ENCODE peak calls at places on chromosome 20, in nine cellular contexts. R is tibial artery, Y is brain microvascular endothelial cell, O is IMR-90, G is right lobe of liver, A is mucosa of descending colon, N is uterus, K is stomach, Q is lower lobe of right lung. M is an unnamed sample.

GRCh38 chr20:33183292-33183691 is 15.3 kb downstream of the BPIFA2 start:
- DNase-seq in N (no peak), O (no peak), A (no peak), Y (no peak), Q (no peak), G (no peak), K (no peak), R (no peak), M (no peak)

GRCh38 chr20:52494244-52494643 is 302.7 kb upstream of the ZFP64 start:
- DNase-seq in R (no peak), N (peak), G (no peak), O (peak), Q (no peak), Y (peak), K (no peak), A (no peak), M (peak)

GRCh38 chr20:49724637-49725606 is 11.2 kb upstream of the B4GALT5 start:
- DNase-seq in G (peak), Q (peak), R (peak), O (peak), N (peak), Y (no peak), A (no peak), K (no peak), M (peak)

GRCh38 chr20:24479106-24479505 is 9.7 kb downstream of the SYNDIG1 start:
- DNase-seq in N (no peak), K (no peak), Q (no peak), R (no peak), G (no peak), O (no peak), Y (no peak), A (no peak), M (no peak)

GRCh38 chr20:24662756-24663399 is 193.4 kb downstream of the SYNDIG1 start:
- DNase-seq in A (no peak), Q (no peak), O (peak), G (no peak), Y (no peak), N (no peak), R (peak), K (no peak), M (no peak)

GRCh38 chr20:57658447-57659130 is 38.4 kb upstream of the ZBP1 start:
- DNase-seq in N (peak), K (peak), O (no peak), A (no peak), R (no peak), Y (no peak), G (peak), Q (peak), M (no peak)

GRCh38 chr20:3875378-3875974 is 13.7 kb upstream of the PANK2 start:
- DNase-seq in G (no peak), O (no peak), K (no peak), Y (no peak), Q (no peak), N (no peak), A (no peak), R (no peak), M (no peak)

GRCh38 chr20:59827138-59828056 is 106.0 kb downstream of the SYCP2 start:
- DNase-seq in N (no peak), Y (no peak), R (no peak), A (no peak), O (no peak), G (no peak), Q (no peak), K (no peak), M (no peak)

GRCh38 chr20:49684335-49684997 is 29.2 kb downstream of the B4GALT5 start:
- DNase-seq in O (no peak), K (no peak), R (no peak), Y (no peak), A (no peak), Q (peak), G (no peak), N (no peak), M (no peak)

GRCh38 chr20:53738945-53739798 is 145.5 kb upstream of the ZNF217 start:
- DNase-seq in Q (no peak), Y (no peak), O (no peak), A (no peak), R (no peak), N (no peak), K (no peak), G (no peak), M (no peak)

GRCh38 chr20:20366551-20366895 is 1.4 kb upstream of the INSM1 start:
- DNase-seq in N (no peak), G (no peak), A (no peak), R (no peak), Q (no peak), Y (no peak), K (no peak), O (no peak), M (no peak)

GRCh38 chr20:52004720-52005119 is 186.9 kb downstream of the ZFP64 start:
- DNase-seq in Q (no peak), N (no peak), G (no peak), K (no peak), A (no peak), O (peak), Y (no peak), R (no peak), M (no peak)

GRCh38 chr20:53718142-53718481 is 124.5 kb upstream of the ZNF217 start:
- DNase-seq in R (no peak), Y (no peak), O (no peak), A (no peak), Q (no peak), G (no peak), N (no peak), K (no peak), M (no peak)

GRCh38 chr20:14838663-14839650 is 501.5 kb upstream of the FLRT3 start:
- DNase-seq in R (no peak), G (no peak), Q (no peak), N (no peak), A (no peak), O (no peak), Y (no peak), K (no peak), M (no peak)

GRCh38 chr20:36654506-36654905 is 8.5 kb upstream of the SLA2 start:
- DNase-seq in O (no peak), A (no peak), N (no peak), G (no peak), Q (no peak), R (no peak), K (no peak), Y (no peak), M (no peak)

GRCh38 chr20:12289476-12289875 is 371.8 kb downstream of the BTBD3 start:
- DNase-seq in G (no peak), O (no peak), A (no peak), N (no peak), K (no peak), R (no peak), Y (no peak), Q (no peak), M (no peak)

GRCh38 chr20:31713312-31714049 is 9.2 kb downstream of the BCL2L1 start:
- DNase-seq in A (no peak), Y (peak), Q (peak), K (peak), N (peak), G (peak), O (peak), R (peak), M (no peak)

GRCh38 chr20:36728986-36729385 is 16.9 kb downstream of the NDRG3 start:
- DNase-seq in G (no peak), K (no peak), R (no peak), N (no peak), Q (no peak), O (peak), Y (peak), A (no peak), M (no peak)

GRCh38 chr20:3730803-3731370 is 1.6 kb upstream of the HSPA12B start:
- DNase-seq in G (no peak), N (no peak), K (no peak), Q (no peak), A (no peak), O (no peak), R (no peak), Y (no peak), M (no peak)

GRCh38 chr20:57941572-57942381 is 232.0 kb upstream of the PMEPA1 start:
- DNase-seq in Q (no peak), G (peak), K (no peak), R (no peak), Y (no peak), O (no peak), A (no peak), N (peak), M (no peak)

GRCh38 chr20:14401479-14402138 is 64.2 kb upstream of the FLRT3 start:
- DNase-seq in Q (no peak), O (no peak), G (no peak), Y (no peak), A (no peak), K (no peak), N (no peak), R (no peak), M (no peak)

GRCh38 chr20:59170406-59171349 is 7.1 kb downstream of the ZNF831 start:
- DNase-seq in A (no peak), R (no peak), Y (no peak), N (no peak), Q (no peak), G (no peak), K (peak), O (no peak), M (no peak)

GRCh38 chr20:33130553-33130952 is 37.4 kb upstream of the BPIFA2 start:
- DNase-seq in O (no peak), R (no peak), Q (no peak), N (no peak), G (peak), Y (no peak), K (peak), A (no peak), M (no peak)

GRCh38 chr20:2751347-2751867 is 49.0 kb downstream of the CPXM1 start:
- DNase-seq in R (no peak), Y (no peak), N (no peak), G (peak), Q (no peak), O (no peak), A (no peak), K (no peak), M (no peak)

GRCh38 chr20:36463212-36464061 is 77.9 kb upstream of the MYL9 start:
- DNase-seq in K (no peak), Q (no peak), O (no peak), A (no peak), Y (no peak), R (no peak), N (no peak), G (no peak), M (no peak)

GRCh38 chr20:43583982-43584432 is 6.7 kb upstream of the IFT52 start:
- DNase-seq in O (peak), A (no peak), Y (peak), G (peak), Q (peak), N (peak), K (peak), R (peak), M (peak)

GRCh38 chr20:12391099-12391498 is 473.4 kb downstream of the BTBD3 start:
- DNase-seq in K (no peak), A (no peak), O (no peak), R (no peak), G (no peak), Y (no peak), Q (no peak), N (no peak), M (no peak)

GRCh38 chr20:48682529-48683385 is 145.0 kb downstream of the PREX1 start:
- DNase-seq in N (peak), K (peak), G (peak), Q (peak), Y (peak), R (peak), A (peak), O (peak), M (peak)

GRCh38 chr20:58673119-58673518 is 19.5 kb upstream of the NPEPL1 start:
- DNase-seq in K (no peak), R (no peak), O (no peak), G (no peak), A (no peak), N (no peak), Y (no peak), Q (no peak), M (no peak)

GRCh38 chr20:58155148-58155925 is 73.1 kb downstream of the ANKRD60 start:
- DNase-seq in O (no peak), Q (no peak), A (no peak), R (no peak), Y (no peak), N (no peak), K (no peak), G (peak), M (no peak)

GRCh38 chr20:47258745-47259695 is 97.5 kb downstream of the ZMYND8 start:
- DNase-seq in Y (peak), R (peak), O (peak), G (no peak), N (no peak), Q (peak), A (no peak), K (no peak), M (peak)

GRCh38 chr20:22743426-22743825 is 159.1 kb upstream of the FOXA2 start:
- DNase-seq in K (no peak), A (no peak), Y (no peak), Q (no peak), O (no peak), G (no peak), R (no peak), N (no peak), M (peak)

GRCh38 chr20:19022791-19023448 is 189.5 kb upstream of the SLC24A3 start:
- DNase-seq in Y (no peak), R (no peak), Q (no peak), A (no peak), G (no peak), K (no peak), N (no peak), O (no peak), M (no peak)

GRCh38 chr20:23566199-23566932 is 1.9 kb downstream of the CST9L start:
- DNase-seq in Q (no peak), G (no peak), O (no peak), A (no peak), K (no peak), N (no peak), R (no peak), Y (no peak), M (no peak)

GRCh38 chr20:10539818-10540553 is 104.9 kb downstream of the SLX4IP start:
- DNase-seq in K (no peak), Y (no peak), R (no peak), N (no peak), Q (no peak), O (no peak), G (no peak), A (no peak), M (no peak)

GRCh38 chr20:51531141-51531710 is 11.3 kb downstream of the NFATC2 start:
- DNase-seq in G (no peak), Q (no peak), N (no peak), Y (no peak), A (no peak), O (peak), K (no peak), R (no peak), M (no peak)

GRCh38 chr20:50418890-50419642 is 91.1 kb upstream of the PTPN1 start:
- DNase-seq in Q (peak), N (no peak), G (peak), A (no peak), K (peak), Y (no peak), R (peak), O (no peak), M (no peak)

GRCh38 chr20:12012241-12013222 is 94.8 kb downstream of the BTBD3 start:
- DNase-seq in Q (no peak), R (no peak), K (peak), N (no peak), O (peak), Y (peak), G (peak), A (no peak), M (peak)

GRCh38 chr20:47175501-47175900 is 181.0 kb downstream of the ZMYND8 start:
- DNase-seq in R (no peak), K (peak), Q (no peak), G (no peak), A (no peak), N (no peak), Y (no peak), O (no peak), M (no peak)

GRCh38 chr20:51437182-51437923 is 105.2 kb downstream of the NFATC2 start:
- DNase-seq in Y (no peak), O (no peak), Q (no peak), A (no peak), K (no peak), G (no peak), R (no peak), N (no peak), M (no peak)

GRCh38 chr20:41462372-41463161 is 95.9 kb upstream of the EMILIN3 start:
- DNase-seq in K (no peak), Q (no peak), R (no peak), O (no peak), Y (no peak), N (no peak), A (no peak), G (no peak), M (no peak)
- TF ChIP-seq CTCF in K (no peak), Q (no peak), R (no peak), O (no peak), Y (no peak), N (no peak), A (no peak), G (no peak), M (no peak)

GRCh38 chr20:9068896-9069663 is at the start of gene PLCB4:
- DNase-seq in G (no peak), R (peak), Q (peak), O (peak), K (peak), Y (peak), N (peak), A (peak), M (no peak)
- H3K4me3 ChIP-seq in G (peak), R (peak), Q (peak), O (peak), K (peak), Y (peak), N (peak), A (peak), M (peak)

GRCh38 chr20:7375905-7376304 is 564.4 kb downstream of the HAO1 start:
- DNase-seq in A (no peak), G (no peak), Y (no peak), Q (no peak), K (no peak), O (peak), N (no peak), R (no peak), M (no peak)
- TF ChIP-seq CTCF in A (no peak), G (peak), Y (peak), Q (peak), K (no peak), O (peak), N (no peak), R (no peak), M (peak)

DNA sequence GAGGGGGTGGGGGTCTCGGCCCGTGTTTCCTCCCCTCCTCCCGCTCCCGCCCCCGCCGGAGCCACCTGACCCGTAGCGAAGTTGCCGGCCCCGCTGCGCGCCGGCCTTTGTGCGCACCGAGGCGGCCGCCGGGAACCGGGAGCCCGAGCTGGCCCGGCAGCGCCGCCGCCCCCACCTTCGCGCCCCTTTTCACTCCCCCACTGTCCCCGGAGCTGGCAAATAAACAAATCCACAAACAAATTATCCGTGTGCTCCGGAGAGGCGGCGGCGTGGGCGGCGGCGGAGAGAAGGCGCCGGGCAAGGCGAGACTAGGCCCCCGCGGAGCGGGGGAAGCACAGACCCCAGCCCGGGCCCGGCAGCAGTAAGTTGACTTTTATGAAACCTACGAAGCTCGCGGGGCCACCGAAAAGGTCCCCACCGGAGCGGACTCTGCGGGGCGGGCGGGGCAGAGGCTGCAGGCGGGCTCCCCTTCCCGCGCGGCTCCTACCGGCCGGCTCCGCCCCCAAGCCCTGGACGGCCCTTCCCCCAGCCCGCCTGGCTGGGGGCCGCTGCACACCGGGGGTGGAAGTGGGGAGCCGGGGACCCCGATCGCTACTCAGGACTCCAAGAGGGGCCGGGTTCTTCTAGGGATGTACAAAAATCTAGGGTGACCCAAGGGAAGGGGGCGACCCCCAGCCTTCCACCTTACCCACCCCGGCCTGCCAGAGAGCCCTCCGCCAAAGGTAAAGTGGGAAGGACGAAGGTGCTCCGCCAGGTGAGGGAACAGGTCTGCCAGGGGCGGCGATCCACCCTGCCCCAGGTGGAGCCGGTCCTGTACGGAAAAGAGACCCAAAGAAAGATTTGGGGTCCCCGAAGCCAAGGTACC is 40.7 kb downstream of the YTHDF1 start:
- DNase-seq in Q (no peak), G (no peak), K (no peak), R (no peak), O (no peak), Y (no peak), N (no peak), A (no peak), M (no peak)
- H3K4me3 ChIP-seq in Q (no peak), G (no peak), K (peak), R (no peak), O (no peak), Y (no peak), N (no peak), A (no peak), M (no peak)

GRCh38 chr20:17648782-17649730 is 33.0 kb downstream of the RRBP1 start:
- DNase-seq in R (peak), O (no peak), Y (no peak), K (peak), G (peak), A (peak), Q (peak), N (peak), M (no peak)
- TF ChIP-seq CTCF in R (peak), O (peak), Y (peak), K (no peak), G (peak), A (peak), Q (peak), N (no peak), M (peak)

GRCh38 chr20:34626978-34627377 is 49.9 kb downstream of the PIGU start:
- DNase-seq in N (no peak), Q (no peak), R (no peak), A (no peak), K (no peak), Y (no peak), G (no peak), O (no peak), M (no peak)
- H3K4me3 ChIP-seq in N (no peak), Q (no peak), R (no peak), A (no peak), K (no peak), Y (no peak), G (no peak), O (no peak), M (no peak)